ENCODE peak calls at places on chromosome 10, in five cellular contexts. P, T, X, Z and J are unnamed samples.

GRCh38 chr10:119103687-119104652 is at the start of gene DENND10:
- DNase-seq in P (peak; percentile 57), T (peak; percentile 70), X (no peak), Z (peak; percentile 98), J (peak; percentile 73)

GRCh38 chr10:130935051-130935450 is 376.5 kb downstream of the TCERG1L start:
- DNase-seq in P (no peak), T (no peak), X (no peak), Z (no peak), J (no peak)

GRCh38 chr10:75662715-75663114 is 231.3 kb downstream of the LRMDA start:
- DNase-seq in P (no peak), T (no peak), X (no peak), Z (no peak), J (no peak)

GRCh38 chr10:13724484-13724883 is 137.7 kb downstream of the PRPF18 start:
- DNase-seq in P (no peak), T (peak; percentile 91), X (no peak), Z (no peak), J (no peak)

GRCh38 chr10:63157845-63158624 is 24.9 kb downstream of the NRBF2 start:
- DNase-seq in P (peak; percentile 64), T (peak; percentile 73), X (peak; percentile 51), Z (peak; percentile 62), J (peak; percentile 87)

GRCh38 chr10:6232846-6233724 is 30.4 kb downstream of the PFKFB3 start:
- DNase-seq in P (no peak), T (no peak), X (no peak), Z (no peak), J (no peak)

GRCh38 chr10:78876449-78876848 is 192.3 kb upstream of the ZMIZ1 start:
- DNase-seq in P (no peak), T (no peak), X (no peak), Z (no peak), J (no peak)

GRCh38 chr10:114257488-114257887 is 18.4 kb downstream of the VWA2 start:
- DNase-seq in P (no peak), T (no peak), X (no peak), Z (no peak), J (no peak)

GRCh38 chr10:22230331-22230833 is 12.6 kb upstream of the EBLN1 start:
- DNase-seq in P (peak; percentile 11), T (peak; percentile 33), X (no peak), Z (peak; percentile 20), J (peak; percentile 44)

GRCh38 chr10:93947055-93947454 is 46.7 kb upstream of the PLCE1 start:
- DNase-seq in P (no peak), T (peak; percentile 73), X (no peak), Z (no peak), J (no peak)

GRCh38 chr10:78754269-78755074 is 314.3 kb upstream of the ZMIZ1 start:
- DNase-seq in P (no peak), T (peak; percentile 56), X (no peak), Z (no peak), J (no peak)

GRCh38 chr10:132395704-132396494 is 1.1 kb upstream of the PWWP2B start:
- DNase-seq in P (no peak), T (no peak), X (no peak), Z (no peak), J (no peak)

GRCh38 chr10:133403359-133403758 is 9.4 kb downstream of the MTG1 start:
- DNase-seq in P (no peak), T (no peak), X (no peak), Z (no peak), J (no peak)

GRCh38 chr10:7151538-7151937 is 259.3 kb downstream of the SFMBT2 start:
- DNase-seq in P (no peak), T (no peak), X (no peak), Z (no peak), J (no peak)

GRCh38 chr10:88986549-88987242 is 3.9 kb upstream of the FAS start:
- DNase-seq in P (no peak), T (peak; percentile 29), X (no peak), Z (peak; percentile 27), J (no peak)

GRCh38 chr10:11697718-11698527 is 44.3 kb upstream of the ECHDC3 start:
- DNase-seq in P (no peak), T (no peak), X (no peak), Z (no peak), J (no peak)

GRCh38 chr10:76558586-76558985 is 1079.0 kb downstream of the KCNMA1 start:
- DNase-seq in P (peak; percentile 5), T (peak; percentile 88), X (no peak), Z (no peak), J (no peak)

GRCh38 chr10:76115131-76115470 is 683.7 kb downstream of the LRMDA start:
- DNase-seq in P (no peak), T (no peak), X (no peak), Z (no peak), J (no peak)

GRCh38 chr10:14971867-14972448 is 12.8 kb downstream of the MEIG1 start:
- DNase-seq in P (no peak), T (no peak), X (no peak), Z (no peak), J (no peak)

GRCh38 chr10:110852255-110852896 is 19.4 kb upstream of the PDCD4 start:
- DNase-seq in P (no peak), T (no peak), X (peak; percentile 91), Z (no peak), J (no peak)

GRCh38 chr10:14304029-14304428 is 26.7 kb downstream of the FRMD4A start:
- DNase-seq in P (no peak), T (no peak), X (no peak), Z (no peak), J (no peak)

GRCh38 chr10:5376450-5376849 is 11.7 kb downstream of the UCN3 start:
- DNase-seq in P (no peak), T (no peak), X (no peak), Z (no peak), J (no peak)